ENCODE peak calls at places on chromosomes 11 and 22, in six cellular contexts. T, F, S, G, Q and Y are unnamed samples.

GRCh38 chr11:94964934-94965333 is 8.4 kb downstream of the CWC15 start:
- DNase-seq in T (no peak), F (no peak), S (no peak), G (no peak), Q (no peak), Y (no peak)

GRCh38 chr22:34760276-34761008 is 305.5 kb upstream of the ISX start:
- DNase-seq in T (no peak), F (no peak), S (no peak), G (no peak), Q (no peak), Y (no peak)

GRCh38 chr11:122847437-122847836 is 9.1 kb downstream of the CRTAM start:
- DNase-seq in T (no peak), F (no peak), S (no peak), G (no peak), Q (no peak), Y (no peak)

GRCh38 chr11:113153847-113154246 is 160.5 kb upstream of the TTC12 start:
- DNase-seq in T (no peak), F (no peak), S (no peak), G (no peak), Q (no peak), Y (no peak)

GRCh38 chr11:8593935-8594909 is at the start of gene STK33:
- DNase-seq in T (peak), F (peak), S (peak), G (peak), Q (peak), Y (no peak)

GRCh38 chr11:13463779-13464290 is 813 bp upstream of the BTBD10 start:
- DNase-seq in T (no peak), F (no peak), S (no peak), G (no peak), Q (no peak), Y (no peak)

GRCh38 chr11:13889566-13890214 is 72.8 kb upstream of the SPON1 start:
- DNase-seq in T (no peak), F (no peak), S (no peak), G (no peak), Q (no peak), Y (no peak)

GRCh38 chr11:102345923-102346322 is 1.1 kb upstream of the BIRC2 start:
- DNase-seq in T (no peak), F (no peak), S (no peak), G (peak), Q (no peak), Y (no peak)

GRCh38 chr22:39962071-39962470 is 1.9 kb downstream of the TMA7B start:
- DNase-seq in T (no peak), F (no peak), S (no peak), G (no peak), Q (no peak), Y (no peak)

GRCh38 chr11:94521684-94522083 is 9.4 kb downstream of the C11orf97 start:
- DNase-seq in T (no peak), F (no peak), S (no peak), G (no peak), Q (no peak), Y (no peak)

GRCh38 chr11:85685131-85685819 is 720 bp downstream of the CCDC89 start:
- DNase-seq in T (no peak), F (no peak), S (peak), G (no peak), Q (no peak), Y (no peak)

GRCh38 chr11:33383075-33383919 is 126.1 kb downstream of the HIPK3 start:
- DNase-seq in T (no peak), F (no peak), S (no peak), G (peak), Q (no peak), Y (no peak)

GRCh38 chr22:22165936-22166710 is 78.5 kb upstream of the VPREB1 start:
- DNase-seq in T (no peak), F (no peak), S (no peak), G (peak), Q (no peak), Y (no peak)

GRCh38 chr22:30246962-30247376 is 410 bp upstream of the LIF start:
- DNase-seq in T (no peak), F (no peak), S (no peak), G (no peak), Q (no peak), Y (no peak)

GRCh38 chr22:24834845-24835570 is 29.0 kb downstream of the SGSM1 start:
- DNase-seq in T (no peak), F (no peak), S (no peak), G (no peak), Q (no peak), Y (no peak)

GRCh38 chr22:32858957-32859356 is 57.5 kb downstream of the TIMP3 start:
- DNase-seq in T (no peak), F (no peak), S (no peak), G (no peak), Q (no peak), Y (no peak)

GRCh38 chr22:36439481-36440271 is 41.8 kb downstream of the TXN2 start:
- DNase-seq in T (no peak), F (no peak), S (no peak), G (no peak), Q (no peak), Y (peak)

GRCh38 chr22:49994361-49995058 is 18.1 kb downstream of the IL17REL start:
- DNase-seq in T (no peak), F (peak), S (peak), G (no peak), Q (peak), Y (peak)

GRCh38 chr11:72897506-72897905 is 83.3 kb downstream of the ATG16L2 start:
- DNase-seq in T (no peak), F (no peak), S (no peak), G (no peak), Q (no peak), Y (no peak)

GRCh38 chr11:101508370-101508769 is 75.4 kb downstream of the TRPC6 start:
- DNase-seq in T (no peak), F (no peak), S (no peak), G (no peak), Q (no peak), Y (no peak)

GRCh38 chr11:82494988-82495432 is 238.7 kb downstream of the FAM181B start:
- DNase-seq in T (peak), F (no peak), S (no peak), G (no peak), Q (no peak), Y (no peak)

GRCh38 chr11:9943346-9944110 is 279.7 kb downstream of the SWAP70 start:
- DNase-seq in T (no peak), F (no peak), S (no peak), G (no peak), Q (no peak), Y (no peak)

GRCh38 chr11:58334708-58335107 is 24.2 kb downstream of the OR5B17 start:
- DNase-seq in T (no peak), F (no peak), S (no peak), G (no peak), Q (no peak), Y (no peak)

GRCh38 chr11:115926090-115926489 is 421.9 kb upstream of the CADM1 start:
- DNase-seq in T (no peak), F (no peak), S (no peak), G (no peak), Q (no peak), Y (no peak)

GRCh38 chr22:45830531-45831245 is 146.3 kb downstream of the WNT7B start:
- DNase-seq in T (no peak), F (no peak), S (no peak), G (no peak), Q (no peak), Y (no peak)

GRCh38 chr11:1743587-1744136 is 6.7 kb downstream of the IFITM10 start:
- DNase-seq in T (no peak), F (no peak), S (no peak), G (no peak), Q (no peak), Y (no peak)

GRCh38 chr11:118238947-118239346 is 13.2 kb downstream of the MPZL3 start:
- DNase-seq in T (no peak), F (no peak), S (no peak), G (no peak), Q (no peak), Y (no peak)

GRCh38 chr11:77051511-77051910 is 15.3 kb upstream of the CAPN5 start:
- DNase-seq in T (no peak), F (no peak), S (no peak), G (no peak), Q (no peak), Y (no peak)

GRCh38 chr22:38949889-38950405 is 7.5 kb upstream of the APOBEC3A start:
- DNase-seq in T (no peak), F (no peak), S (peak), G (no peak), Q (peak), Y (no peak)

GRCh38 chr22:39712938-39713525 is 142.5 kb downstream of the CACNA1I start:
- DNase-seq in T (no peak), F (no peak), S (peak), G (no peak), Q (no peak), Y (no peak)

GRCh38 chr11:119843760-119844330 is 114.8 kb upstream of the NECTIN1 start:
- DNase-seq in T (no peak), F (no peak), S (no peak), G (no peak), Q (no peak), Y (no peak)

GRCh38 chr11:13446444-13446843 is 16.6 kb downstream of the BTBD10 start:
- DNase-seq in T (no peak), F (no peak), S (no peak), G (no peak), Q (no peak), Y (no peak)

GRCh38 chr11:41309716-41310115 is 149.7 kb downstream of the LRRC4C start:
- DNase-seq in T (no peak), F (no peak), S (no peak), G (no peak), Q (no peak), Y (no peak)

GRCh38 chr11:62401356-62401755 is 17.5 kb upstream of the SCGB1A1 start:
- DNase-seq in T (no peak), F (no peak), S (no peak), G (no peak), Q (no peak), Y (no peak)

GRCh38 chr11:62400281-62400680 is 18.6 kb upstream of the SCGB1A1 start:
- DNase-seq in T (no peak), F (no peak), S (no peak), G (no peak), Q (no peak), Y (no peak)

GRCh38 chr11:62399172-62399867 is 19.5 kb upstream of the SCGB1A1 start:
- DNase-seq in T (no peak), F (no peak), S (no peak), G (no peak), Q (no peak), Y (no peak)

GRCh38 chr11:62400760-62401159 is 18.1 kb upstream of the SCGB1A1 start:
- DNase-seq in T (no peak), F (peak), S (peak), G (no peak), Q (no peak), Y (no peak)

DNA sequence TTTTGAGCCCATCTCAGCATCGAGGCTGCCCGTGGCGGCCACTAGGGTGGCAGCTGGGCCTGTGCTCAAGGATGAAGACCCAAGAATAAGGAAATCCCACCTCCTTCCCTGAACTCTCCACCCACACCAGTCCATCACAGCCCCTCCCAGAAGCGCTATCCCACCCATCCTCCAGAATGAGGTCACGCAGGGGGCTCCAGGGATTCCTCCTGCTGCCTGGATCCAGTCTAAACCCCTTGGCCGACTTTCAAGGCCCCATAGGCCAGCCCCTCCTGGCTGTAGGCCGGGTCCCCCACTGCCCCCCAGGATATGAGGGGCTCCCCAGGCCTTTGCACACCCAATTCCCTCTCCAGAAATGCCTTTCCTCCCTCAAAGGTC is 19.0 kb upstream of the SCGB1A1 start:
- DNase-seq in T (no peak), F (no peak), S (no peak), G (no peak), Q (no peak), Y (no peak)
- TF ChIP-seq CTCF in T (no peak), F (no peak), S (no peak), G (no peak), Q (no peak), Y (no peak)

GRCh38 chr11:18736590-18737148 is 10.7 kb upstream of the IGSF22 start:
- DNase-seq in T (no peak), F (no peak), S (no peak), G (no peak), Q (no peak), Y (no peak)
- TF ChIP-seq CTCF in T (no peak), F (no peak), S (no peak), G (no peak), Q (no peak), Y (no peak)

GRCh38 chr11:97514446-97514845 is 1124.6 kb downstream of the JRKL start:
- DNase-seq in T (no peak), F (no peak), S (no peak), G (no peak), Q (no peak), Y (no peak)

GRCh38 chr11:97516688-97517087 is 1126.9 kb downstream of the JRKL start:
- DNase-seq in T (no peak), F (no peak), S (no peak), G (no peak), Q (no peak), Y (no peak)
- TF ChIP-seq CTCF in T (peak), F (no peak), S (no peak), G (no peak), Q (no peak), Y (no peak)

GRCh38 chr11:34416088-34416487 is 22.6 kb upstream of the CAT start:
- DNase-seq in T (no peak), F (no peak), S (no peak), G (no peak), Q (no peak), Y (no peak)

GRCh38 chr11:34416746-34417145 is 22.0 kb upstream of the CAT start:
- DNase-seq in T (no peak), F (no peak), S (no peak), G (no peak), Q (no peak), Y (no peak)

GRCh38 chr11:34419158-34419557 is 19.6 kb upstream of the CAT start:
- DNase-seq in T (no peak), F (no peak), S (no peak), G (no peak), Q (no peak), Y (no peak)

GRCh38 chr11:34415538-34415937 is 23.2 kb upstream of the CAT start:
- DNase-seq in T (no peak), F (no peak), S (no peak), G (no peak), Q (no peak), Y (no peak)

DNA sequence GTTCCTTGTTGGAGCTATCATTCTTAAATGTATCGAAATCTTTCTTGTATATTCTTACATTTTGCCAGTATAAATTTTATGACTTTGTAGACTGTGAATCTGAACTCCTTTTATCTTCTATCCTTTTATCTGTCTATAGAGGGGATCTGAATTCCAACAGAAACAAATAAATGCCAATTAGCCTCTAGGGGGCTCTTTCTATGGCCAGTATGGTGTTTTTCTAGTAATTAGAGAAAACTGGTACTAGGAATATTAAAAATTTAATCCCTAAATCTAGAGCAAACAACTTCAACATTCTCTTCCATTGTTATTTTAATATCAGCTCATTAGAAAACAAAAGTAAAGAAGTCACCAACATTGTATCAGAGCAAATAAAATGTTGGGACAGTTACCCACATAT is 21.5 kb upstream of the CAT start:
- DNase-seq in T (no peak), F (no peak), S (no peak), G (no peak), Q (no peak), Y (no peak)
- TF ChIP-seq CTCF in T (no peak), F (no peak), S (no peak), G (peak), Q (no peak), Y (no peak)

GRCh38 chr11:16789560-16790483 is 51.4 kb downstream of the C11orf58 start:
- DNase-seq in T (no peak), F (no peak), S (no peak), G (no peak), Q (no peak), Y (no peak)
- TF ChIP-seq CTCF in T (no peak), F (no peak), S (no peak), G (no peak), Q (no peak), Y (no peak)

GRCh38 chr11:64716471-64717267 is 6.3 kb downstream of the NRXN2 start:
- DNase-seq in T (no peak), F (no peak), S (no peak), G (no peak), Q (no peak), Y (no peak)
- TF ChIP-seq CTCF in T (no peak), F (no peak), S (no peak), G (no peak), Q (no peak), Y (no peak)

DNA sequence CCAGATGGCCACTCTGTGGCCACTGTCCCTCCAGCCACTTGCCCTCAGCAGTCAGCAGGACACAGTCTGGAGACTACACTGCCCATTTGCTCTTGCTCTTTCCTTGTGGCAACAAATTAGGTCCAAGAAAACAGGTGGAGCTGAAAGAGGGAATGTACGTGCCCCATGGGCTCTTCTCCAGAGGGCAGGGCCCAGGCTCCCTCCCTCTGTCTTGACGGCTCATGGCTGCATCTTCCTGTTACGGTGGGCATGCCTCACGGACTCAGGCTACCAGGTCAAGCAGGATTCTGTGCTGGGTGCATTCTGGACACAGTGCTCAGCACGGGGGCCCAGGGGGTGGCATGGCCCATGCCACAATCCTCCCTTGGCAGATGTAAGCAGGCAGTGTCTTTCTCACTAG is 71.3 kb downstream of the MED15 start:
- DNase-seq in T (no peak), F (no peak), S (no peak), G (no peak), Q (no peak), Y (no peak)
- TF ChIP-seq CTCF in T (no peak), F (no peak), S (no peak), G (no peak), Q (no peak), Y (no peak)

GRCh38 chr11:106133529-106133928 is 56.1 kb downstream of the AASDHPPT start:
- DNase-seq in T (no peak), F (no peak), S (no peak), G (no peak), Q (no peak), Y (no peak)
- TF ChIP-seq CTCF in T (peak), F (no peak), S (peak), G (peak), Q (no peak), Y (peak)